ENCODE peak calls at places on chromosome 1, in four cellular contexts. E is mesendoderm, O is cardiac muscle cell, G is aorta. X is an unnamed sample.

GRCh38 chr1:230825804-230826160 is 42.5 kb downstream of the C1orf198 start:
- DNase-seq in G (no peak), O (no peak), E (no peak), X (peak)

GRCh38 chr1:244394851-244395765 is 56.6 kb downstream of the ADSS2 start:
- DNase-seq in O (no peak), G (no peak), E (no peak), X (no peak)

GRCh38 chr1:58722414-58722813 is 22.6 kb upstream of the MYSM1 start:
- DNase-seq in O (no peak), G (no peak), E (no peak), X (no peak)

GRCh38 chr1:163361123-163361934 is 39.6 kb downstream of the NUF2 start:
- DNase-seq in O (peak), G (no peak), E (peak), X (no peak)

GRCh38 chr1:24151175-24151533 is 8.2 kb upstream of the IL22RA1 start:
- DNase-seq in G (no peak), E (peak), O (peak), X (no peak)

GRCh38 chr1:202501281-202501680 is 152.8 kb downstream of the PPP1R12B start:
- DNase-seq in O (no peak), G (no peak), E (peak), X (peak)

GRCh38 chr1:149845416-149845815 is 54.0 kb upstream of the BOLA1 start:
- DNase-seq in O (peak), E (peak), G (no peak), X (no peak)

GRCh38 chr1:6625579-6626149 is 996 bp downstream of the THAP3 start:
- DNase-seq in G (no peak), E (peak), O (peak), X (peak)

GRCh38 chr1:2391034-2391384 is 345 bp downstream of the MORN1 start:
- DNase-seq in G (no peak), O (peak), E (peak), X (peak)

GRCh38 chr1:241391926-241392710 is 35.1 kb upstream of the RGS7 start:
- DNase-seq in G (no peak), O (no peak), E (no peak), X (no peak)

GRCh38 chr1:109850194-109850593 is 60.5 kb upstream of the CSF1 start:
- DNase-seq in O (no peak), E (no peak), G (no peak), X (no peak)

GRCh38 chr1:54272134-54272533 is 72.2 kb downstream of the MRPL37 start:
- DNase-seq in E (peak), O (no peak), G (no peak), X (no peak)

GRCh38 chr1:46396429-46397398 is 2.6 kb downstream of the FAAH start:
- DNase-seq in G (no peak), O (no peak), E (no peak), X (no peak)

GRCh38 chr1:46393510-46393909 is 607 bp upstream of the FAAH start:
- DNase-seq in O (no peak), E (peak), G (no peak), X (no peak)

GRCh38 chr1:46399307-46399706 is 5.2 kb downstream of the FAAH start:
- DNase-seq in G (no peak), O (peak), E (no peak), X (no peak)

GRCh38 chr1:46394872-46395465 is 852 bp downstream of the FAAH start:
- DNase-seq in O (no peak), G (no peak), E (no peak), X (no peak)

GRCh38 chr1:46394108-46394871 is at the start of gene FAAH:
- DNase-seq in G (peak), O (peak), E (peak), X (peak)
- H3K4me3 ChIP-seq in G (peak), O (peak), E (peak), X (peak)

DNA sequence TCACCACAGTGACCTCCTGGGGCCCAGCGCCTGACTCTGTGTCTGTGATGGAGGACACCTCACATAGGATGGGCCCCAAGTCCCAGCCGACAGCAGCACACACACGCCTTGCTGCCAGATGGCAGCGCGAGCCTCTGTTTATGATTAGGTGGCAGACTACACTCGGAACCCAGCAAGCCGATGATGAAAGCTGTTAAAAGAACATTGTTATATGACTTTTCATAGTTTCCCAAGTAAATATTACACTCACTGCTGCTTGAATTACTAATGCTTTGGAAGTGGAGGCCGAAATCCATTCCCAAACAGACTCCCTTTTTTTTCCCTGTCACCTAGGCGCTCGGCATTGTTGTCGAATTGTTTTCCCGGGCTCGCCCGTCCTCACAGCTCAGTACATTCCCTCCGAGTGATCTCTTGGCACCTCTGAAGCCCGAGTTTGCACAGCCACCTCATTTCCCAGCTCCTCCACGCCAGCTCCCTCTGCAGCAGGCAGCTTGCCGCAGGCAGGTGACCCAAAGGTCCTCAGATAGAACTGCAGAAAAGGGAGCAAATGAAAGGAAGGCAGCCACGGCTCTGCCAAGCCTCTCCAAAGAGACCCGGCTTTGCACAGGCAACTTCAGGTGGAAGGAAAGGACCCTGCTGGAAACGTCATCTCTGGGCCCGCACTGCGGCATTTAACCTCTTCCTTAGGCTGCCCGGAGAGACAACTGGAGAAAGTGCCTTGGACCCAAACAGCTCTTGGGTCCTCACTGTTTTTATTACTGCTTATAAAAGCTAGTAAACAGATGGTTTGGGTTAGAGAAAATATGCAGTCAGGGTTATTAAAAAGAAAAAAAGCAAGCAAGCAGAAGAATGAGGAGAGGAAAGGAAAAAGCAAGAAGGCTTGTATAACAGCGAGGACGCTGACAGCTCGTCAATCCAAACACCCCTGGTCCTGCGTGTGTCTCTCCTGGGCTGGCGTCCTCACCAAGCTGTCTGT is 72.2 kb upstream of the SLC25A33 start:
- DNase-seq in G (no peak), E (no peak), O (no peak), X (peak)
- H3K4me3 ChIP-seq in G (no peak), E (no peak), O (no peak), X (peak)

GRCh38 chr1:91502138-91502881 is 1.7 kb downstream of the CDC7 start:
- DNase-seq in E (no peak), O (no peak), G (no peak), X (no peak)

GRCh38 chr1:91503975-91504530 is 3.4 kb downstream of the CDC7 start:
- DNase-seq in O (no peak), E (no peak), G (no peak), X (no peak)

GRCh38 chr1:91501527-91501859 is 842 bp downstream of the CDC7 start:
- DNase-seq in G (no peak), O (no peak), E (no peak), X (peak)

GRCh38 chr1:91503332-91503900 is 2.8 kb downstream of the CDC7 start:
- DNase-seq in O (no peak), E (no peak), G (no peak), X (no peak)

DNA sequence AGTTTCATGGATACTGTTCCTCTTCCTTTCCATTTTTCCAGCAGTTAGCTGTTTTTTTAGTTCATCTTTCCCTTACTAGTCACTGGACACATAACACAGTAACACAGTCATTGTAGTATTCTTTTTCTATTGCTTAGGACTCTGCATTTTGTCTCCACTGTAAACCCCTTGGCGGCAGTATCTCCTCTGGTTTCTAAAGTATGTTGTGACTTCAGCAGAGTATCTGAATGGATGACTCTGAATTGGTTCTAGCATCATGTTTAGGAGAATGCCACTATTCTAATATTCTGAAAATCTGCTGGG is 2.2 kb downstream of the CDC7 start:
- DNase-seq in G (no peak), O (no peak), E (peak), X (peak)
- H3K4me3 ChIP-seq in G (no peak), O (no peak), E (no peak), X (no peak)

GRCh38 chr1:44524655-44525530 is 119.8 kb downstream of the RNF220 start:
- DNase-seq in E (peak), O (peak), G (no peak), X (no peak)
- H3K4me3 ChIP-seq in E (no peak), O (peak), G (no peak), X (no peak)

GRCh38 chr1:3454811-3455618 is 550 bp downstream of the ARHGEF16 start:
- DNase-seq in O (peak), G (peak), E (peak), X (no peak)

GRCh38 chr1:3455630-3456448 is 1.4 kb downstream of the ARHGEF16 start:
- DNase-seq in G (peak), E (no peak), O (no peak), X (no peak)

GRCh38 chr1:3457910-3458621 is 3.6 kb downstream of the ARHGEF16 start:
- DNase-seq in O (peak), G (peak), E (no peak), X (no peak)

GRCh38 chr1:3456964-3457909 is 2.8 kb downstream of the ARHGEF16 start:
- DNase-seq in O (no peak), E (no peak), G (peak), X (no peak)

GRCh38 chr1:3456449-3456963 is 2.0 kb downstream of the ARHGEF16 start:
- DNase-seq in O (no peak), E (no peak), G (peak), X (no peak)
- H3K4me3 ChIP-seq in O (no peak), E (no peak), G (no peak), X (no peak)

DNA sequence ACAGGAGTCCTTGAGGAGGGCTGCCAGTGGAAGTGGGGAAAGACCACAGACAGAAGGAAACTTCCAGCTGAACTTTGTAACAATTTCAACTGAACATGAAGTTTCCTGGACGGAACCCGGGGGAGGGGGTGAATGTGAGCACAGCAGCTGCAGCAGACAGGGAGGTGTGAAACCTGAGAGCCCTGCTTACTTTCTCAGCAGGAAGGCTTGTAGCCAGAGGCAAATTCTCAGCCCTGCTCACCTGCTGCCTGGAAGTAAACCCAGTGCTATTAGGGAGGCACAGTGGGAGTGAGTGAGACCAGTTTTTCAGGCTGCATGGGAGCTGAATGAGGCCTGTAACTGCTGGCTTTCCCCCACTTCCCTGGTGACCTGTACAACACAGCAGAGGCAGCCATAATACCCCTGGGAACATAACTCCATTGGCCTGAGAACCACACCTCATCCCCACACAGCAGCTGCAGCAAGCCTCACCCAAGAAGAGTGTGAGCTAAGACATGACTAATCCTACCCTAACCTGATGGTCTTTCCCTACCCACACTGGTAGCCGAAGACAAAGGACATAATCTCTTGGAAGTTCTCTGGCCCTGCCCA is 9.6 kb upstream of the SPRR2F start:
- DNase-seq in G (no peak), O (peak), E (peak), X (no peak)
- H3K4me3 ChIP-seq in G (no peak), O (no peak), E (no peak), X (no peak)

GRCh38 chr1:181087400-181087901 is 1.0 kb upstream of the IER5 start:
- DNase-seq in E (no peak), O (no peak), G (no peak), X (no peak)
- H3K4me3 ChIP-seq in E (no peak), O (no peak), G (no peak), X (no peak)

GRCh38 chr1:207754011-207754410 is 2.2 kb downstream of the CD46 start:
- DNase-seq in E (no peak), G (no peak), O (no peak), X (no peak)
- H3K4me3 ChIP-seq in E (no peak), G (no peak), O (no peak), X (no peak)

DNA sequence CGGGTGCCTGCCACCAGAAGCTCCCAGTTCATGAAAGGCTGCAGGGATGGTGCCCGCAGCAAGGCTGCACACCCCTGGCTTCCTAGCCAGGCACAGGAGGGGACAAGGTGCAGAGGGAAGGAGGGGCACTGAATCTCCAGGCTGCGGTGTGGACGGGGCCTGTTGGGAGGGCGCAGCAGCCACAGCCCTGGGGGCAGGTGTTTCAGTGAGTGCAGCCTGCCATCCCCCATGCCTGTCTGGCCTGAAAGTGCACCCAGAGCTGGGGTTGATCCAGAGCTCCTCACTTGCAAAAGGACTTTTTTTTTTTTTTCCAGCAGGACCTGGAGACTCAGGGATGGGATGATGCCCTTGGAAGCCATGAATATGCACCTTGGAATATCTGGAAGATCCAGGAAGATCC is 153.7 kb upstream of the C1orf174 start:
- DNase-seq in E (no peak), G (no peak), O (no peak), X (no peak)
- H3K4me3 ChIP-seq in E (no peak), G (no peak), O (no peak), X (no peak)

GRCh38 chr1:56435434-56436337 is 143.7 kb downstream of the PLPP3 start:
- DNase-seq in G (no peak), E (peak), O (peak), X (no peak)
- H3K4me3 ChIP-seq in G (no peak), E (no peak), O (no peak), X (no peak)

X was measured in AG10803.